ENCODE peak calls at places on chromosomes 12 and 14, in six cellular contexts. N is GM12878, U is A549, D is HepG2, K is upper lobe of left lung, M is K562. V is an unnamed sample.

GRCh38 chr14:33061667-33062325 is 123.1 kb downstream of the NPAS3 start:
- ATAC-seq in M (no peak), K (no peak), D (peak), N (no peak), U (no peak), V (no peak)

GRCh38 chr12:106136263-106136662 is 2.5 kb downstream of the NUAK1 start:
- ATAC-seq in U (peak), D (no peak), M (peak), K (no peak), N (peak), V (peak)

GRCh38 chr14:35750202-35750904 is 58.7 kb downstream of the RALGAPA1 start:
- ATAC-seq in K (no peak), N (no peak), U (no peak), D (no peak), M (no peak), V (no peak)

GRCh38 chr14:90503582-90503981 is 106.8 kb downstream of the CALM1 start:
- ATAC-seq in D (no peak), U (no peak), N (no peak), K (no peak), M (no peak), V (no peak)

GRCh38 chr14:64053694-64054669 is 201.2 kb downstream of the SYNE2 start:
- ATAC-seq in K (no peak), D (no peak), N (no peak), U (no peak), M (no peak), V (no peak)

GRCh38 chr14:106141242-106142220 is 615.1 kb downstream of the TMEM121 start:
- ATAC-seq in M (no peak), K (no peak), N (peak), U (no peak), D (no peak), V (no peak)

GRCh38 chr14:50875359-50876090 is 3.7 kb downstream of the ABHD12B start:
- ATAC-seq in U (no peak), N (peak), D (peak), K (no peak), M (no peak), V (no peak)

GRCh38 chr14:99578541-99579044 is 25.4 kb downstream of the CCDC85C start:
- ATAC-seq in K (no peak), N (no peak), M (no peak), D (no peak), U (no peak), V (peak)

GRCh38 chr12:122886161-122886560 is 9.8 kb downstream of the VPS37B start:
- ATAC-seq in D (no peak), U (no peak), M (peak), K (no peak), N (no peak), V (no peak)

GRCh38 chr14:70624972-70625371 is 16.7 kb upstream of the TTC9 start:
- ATAC-seq in N (no peak), K (no peak), M (no peak), D (no peak), U (no peak), V (no peak)

GRCh38 chr12:152440-152839 is 61.5 kb downstream of the SLC6A12 start:
- ATAC-seq in D (peak), U (no peak), M (no peak), K (peak), N (peak), V (no peak)

GRCh38 chr12:466039-466438 is 6.3 kb downstream of the B4GALNT3 start:
- ATAC-seq in M (no peak), N (no peak), D (peak), U (no peak), K (peak), V (no peak)

GRCh38 chr12:115267464-115267863 is 583.5 kb upstream of the TBX3 start:
- ATAC-seq in M (no peak), D (no peak), U (no peak), N (no peak), K (no peak), V (peak)

GRCh38 chr12:118840399-118840798 is 140.9 kb upstream of the SRRM4 start:
- ATAC-seq in N (peak), K (no peak), U (no peak), M (peak), D (peak), V (no peak)

GRCh38 chr12:2940564-2940963 is 18.6 kb upstream of the TEAD4 start:
- ATAC-seq in D (no peak), U (no peak), K (peak), M (peak), N (no peak), V (peak)

GRCh38 chr12:109752117-109753053 is 38.8 kb downstream of the FAM222A start:
- ATAC-seq in M (no peak), D (peak), U (no peak), N (no peak), K (no peak), V (no peak)

GRCh38 chr12:86948851-86949250 is 692.7 kb upstream of the MGAT4C start:
- ATAC-seq in D (no peak), U (no peak), K (no peak), M (no peak), N (no peak), V (no peak)

GRCh38 chr12:113757223-113758002 is 208.7 kb downstream of the RBM19 start:
- ATAC-seq in D (no peak), U (no peak), M (no peak), N (no peak), K (no peak), V (no peak)

GRCh38 chr12:132506328-132506727 is 16.4 kb downstream of the FBRSL1 start:
- ATAC-seq in N (no peak), D (no peak), U (no peak), K (no peak), M (no peak), V (no peak)

GRCh38 chr12:47417960-47418359 is 287.9 kb downstream of the RPAP3 start:
- ATAC-seq in M (no peak), N (no peak), D (no peak), K (no peak), U (no peak), V (no peak)

GRCh38 chr14:106318700-106319099 is 792.3 kb downstream of the TMEM121 start:
- ATAC-seq in D (no peak), M (no peak), U (no peak), K (no peak), N (peak), V (no peak)

GRCh38 chr14:74698894-74699293 is 14.0 kb downstream of the AREL1 start:
- ATAC-seq in K (no peak), M (no peak), N (no peak), U (no peak), D (no peak), V (no peak)

GRCh38 chr12:100651694-100652093 is 78.2 kb downstream of the GAS2L3 start:
- ATAC-seq in U (no peak), D (peak), M (no peak), N (no peak), K (peak), V (no peak)

GRCh38 chr12:6699989-6700645 is 498 bp downstream of the PIANP start:
- ATAC-seq in D (peak), K (no peak), M (peak), N (no peak), U (no peak), V (peak)

GRCh38 chr12:14941369-14941768 is 3.0 kb upstream of the ERP27 start:
- ATAC-seq in M (no peak), N (no peak), K (no peak), U (no peak), D (no peak), V (no peak)

GRCh38 chr14:30118992-30119640 is 191.5 kb upstream of the PRKD1 start:
- ATAC-seq in M (no peak), N (no peak), D (no peak), K (no peak), U (no peak), V (no peak)

GRCh38 chr12:111825509-111825908 is 16.5 kb upstream of the MAPKAPK5 start:
- ATAC-seq in D (no peak), U (no peak), K (no peak), M (peak), N (no peak), V (no peak)

GRCh38 chr14:22850944-22851790 is 14.8 kb downstream of the MMP14 start:
- ATAC-seq in D (no peak), M (no peak), K (peak), N (no peak), U (no peak), V (peak)

DNA sequence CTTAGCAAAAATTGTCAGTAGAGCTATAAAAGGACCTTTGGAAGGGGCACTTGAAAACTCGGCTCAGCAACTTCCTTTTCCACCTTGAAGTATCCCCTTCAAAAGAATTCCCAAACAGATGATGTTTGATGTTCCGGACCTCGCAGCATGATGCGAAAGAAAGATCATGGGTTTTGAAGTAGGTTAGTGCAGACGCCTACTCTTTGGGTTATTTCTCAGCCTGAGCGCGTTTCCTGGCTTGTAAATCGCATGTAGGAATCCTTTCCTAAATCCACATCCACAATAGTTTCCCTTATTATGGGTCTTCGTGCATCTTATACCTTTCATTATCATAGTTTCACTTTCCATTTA is 584 bp upstream of the NEDD1 start:
- ATAC-seq in N (no peak), D (no peak), U (peak), M (no peak), K (no peak), V (no peak)
- H3K4me3 ChIP-seq in N (peak), D (peak), U (peak), M (peak), K (peak), V (peak)

GRCh38 chr12:129840145-129840884 is 63.5 kb downstream of the TMEM132D start:
- ATAC-seq in U (no peak), N (no peak), K (no peak), D (no peak), M (no peak), V (no peak)
- TF ChIP-seq EP300 in U (no peak), N (no peak), K (no peak), D (no peak), M (no peak), V (no peak)

GRCh38 chr14:65864993-65865392 is 452.5 kb downstream of the FUT8 start:
- ATAC-seq in N (no peak), U (no peak), K (no peak), D (peak), M (no peak), V (no peak)

GRCh38 chr14:65864549-65864948 is 452.0 kb downstream of the FUT8 start:
- ATAC-seq in K (no peak), M (no peak), D (no peak), N (no peak), U (no peak), V (no peak)

GRCh38 chr14:65867333-65867732 is 454.8 kb downstream of the FUT8 start:
- ATAC-seq in U (no peak), M (no peak), N (no peak), D (no peak), K (no peak), V (no peak)

GRCh38 chr14:65866422-65866821 is 453.9 kb downstream of the FUT8 start:
- ATAC-seq in N (no peak), D (no peak), K (no peak), M (no peak), U (no peak), V (peak)

GRCh38 chr14:65866906-65867305 is 454.4 kb downstream of the FUT8 start:
- ATAC-seq in D (no peak), N (no peak), U (no peak), K (no peak), M (no peak), V (no peak)
- H3K4me3 ChIP-seq in D (no peak), N (no peak), U (no peak), K (no peak), M (no peak), V (no peak)

GRCh38 chr12:53625946-53626701 is at the start of gene ATF7:
- ATAC-seq in M (peak), U (peak), D (peak), N (peak), K (peak), V (peak)
- TF ChIP-seq EP300 in M (no peak), U (no peak), D (peak), N (peak), K (no peak), V (no peak)

GRCh38 chr14:105139212-105139825 is 29.3 kb downstream of the JAG2 start:
- ATAC-seq in K (no peak), D (no peak), N (no peak), U (no peak), M (no peak), V (no peak)
- H3K4me3 ChIP-seq in K (no peak), D (no peak), N (no peak), U (no peak), M (no peak), V (no peak)

DNA sequence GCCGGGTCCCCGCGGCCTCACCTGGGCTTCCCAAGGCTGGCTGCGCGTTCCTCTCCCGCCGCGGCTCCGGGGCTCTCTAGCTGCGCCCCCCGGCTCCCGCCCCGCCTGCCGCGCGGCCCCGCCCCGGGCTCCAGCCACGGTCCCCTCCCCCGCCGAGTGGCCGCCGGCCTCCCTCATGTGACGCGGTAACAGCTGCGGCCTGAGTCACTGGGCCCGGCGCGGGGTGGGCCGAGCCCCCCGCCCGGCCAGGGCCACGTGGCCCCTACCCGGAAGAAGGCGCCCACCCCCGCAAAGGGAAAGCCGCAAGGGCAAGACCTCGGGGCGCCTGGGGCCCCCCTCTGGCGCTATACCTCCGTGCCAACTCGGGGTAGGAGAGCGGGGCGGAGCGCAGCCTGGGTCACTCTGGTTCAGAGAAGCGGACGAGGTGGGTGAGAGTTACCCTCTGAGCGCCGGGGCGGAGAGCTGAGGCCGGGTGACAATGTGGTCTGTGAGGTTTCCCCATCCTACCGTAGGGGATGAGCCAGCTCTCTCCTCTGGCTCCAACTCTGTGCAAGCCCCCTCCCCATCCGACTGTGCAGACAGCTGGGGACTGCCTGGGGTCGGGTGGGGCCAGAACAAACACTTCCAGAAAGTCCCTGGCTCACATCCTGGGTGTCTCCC is at the start of gene CD63:
- ATAC-seq in D (peak), K (peak), M (peak), U (peak), N (peak), V (peak)
- TF ChIP-seq EP300 in D (peak), K (peak), M (peak), U (no peak), N (peak), V (no peak)

DNA sequence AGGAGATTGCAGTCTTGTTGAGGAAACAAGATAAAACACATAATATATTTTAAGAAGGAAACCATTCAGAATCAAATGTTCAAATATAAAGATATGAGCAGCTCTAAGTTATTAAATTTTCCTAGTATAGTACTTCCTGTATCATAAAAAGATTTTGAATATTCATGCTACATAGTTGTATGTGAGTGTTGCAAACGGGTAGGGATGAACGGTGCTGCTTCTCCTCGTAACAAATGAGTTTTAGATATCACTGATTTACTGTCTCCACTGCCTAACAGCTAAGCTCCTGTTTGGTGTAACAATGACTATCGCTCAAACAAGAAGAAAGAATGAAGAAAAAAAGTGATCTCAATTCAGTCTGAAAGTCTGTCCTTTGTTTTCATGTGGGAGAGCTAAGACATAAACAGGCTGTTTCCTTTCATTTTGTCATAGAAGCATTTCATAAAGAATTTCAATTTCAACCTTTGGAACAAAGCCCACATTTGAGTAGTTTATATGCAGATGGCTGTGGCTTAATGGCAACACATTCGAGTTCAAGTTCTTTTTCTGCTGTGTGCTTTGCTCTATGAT is 26.1 kb upstream of the RTRAF start:
- ATAC-seq in D (no peak), M (no peak), K (no peak), N (no peak), U (no peak), V (no peak)
- H3K4me3 ChIP-seq in D (no peak), M (no peak), K (peak), N (no peak), U (no peak), V (peak)

GRCh38 chr14:89304972-89305703 is 111.9 kb downstream of the FOXN3 start:
- ATAC-seq in U (no peak), K (peak), N (peak), D (peak), M (no peak), V (peak)
- TF ChIP-seq EP300 in U (no peak), K (no peak), N (peak), D (no peak), M (no peak), V (no peak)

V was measured in gastroesophageal sphincter.